ENCODE peak calls at places on chromosome X, in ten cellular contexts. K is aorta, V is heart left ventricle, D is MG63, H is hepatocyte, P is body of pancreas, Y is ovary, Q is DND-41, F is HCT116, B is Panc1. J is an unnamed sample. For H3K36me3, the result is how much of the 10 kb centered on the place peaks cover.

GRCh38 chrX:26649534-26649933 is 433.6 kb downstream of the MAGEB5 start:
- DNase-seq in F (peak), D (no peak), B (peak), K (no peak), P (no peak), H (peak), Q (no peak), V (no peak), Y (no peak), J (peak)

GRCh38 chrX:153565996-153566580 is 32.9 kb downstream of the CCNQ start:
- DNase-seq in H (no peak), Q (no peak), F (no peak), Y (no peak), K (no peak), B (no peak), V (no peak), D (no peak), P (no peak), J (no peak)

GRCh38 chrX:38055170-38055847 is 49.0 kb downstream of the SYTL5 start:
- DNase-seq in D (peak), F (no peak), K (no peak), V (no peak), Y (no peak), P (no peak), H (no peak), B (no peak), Q (no peak), J (peak)

GRCh38 chrX:121307441-121307840 is 260.0 kb downstream of the GLUD2 start:
- DNase-seq in K (no peak), H (no peak), Q (no peak), F (no peak), Y (no peak), D (no peak), B (no peak), V (no peak), P (no peak), J (no peak)

GRCh38 chrX:108537005-108537404 is 97.4 kb downstream of the COL4A5 start:
- DNase-seq in F (peak), H (peak), Q (peak), P (peak), Y (no peak), K (no peak), B (peak), V (no peak), D (no peak), J (peak)

GRCh38 chrX:153477901-153478300 is 7.5 kb upstream of the HAUS7 start:
- DNase-seq in H (no peak), K (no peak), F (no peak), V (peak), B (no peak), Q (no peak), D (peak), P (no peak), Y (no peak), J (no peak)

GRCh38 chrX:19121898-19122640 is at the start of gene ADGRG2:
- DNase-seq in B (no peak), Y (peak), V (peak), D (peak), K (peak), P (peak), H (peak), F (no peak), Q (no peak), J (no peak)

GRCh38 chrX:4850312-4850711 is 1136.9 kb upstream of the PRKX start:
- DNase-seq in H (no peak), K (no peak), D (no peak), F (no peak), Y (no peak), V (no peak), B (no peak), P (no peak), Q (no peak), J (no peak)

GRCh38 chrX:107766470-107767140 is 9.0 kb downstream of the TSC22D3 start:
- DNase-seq in F (no peak), Y (peak), K (no peak), H (peak), B (no peak), P (no peak), V (peak), Q (no peak), D (peak), J (no peak)

GRCh38 chrX:20244936-20245335 is 21.8 kb downstream of the RPS6KA3 start:
- DNase-seq in H (no peak), D (peak), B (no peak), V (no peak), K (no peak), F (no peak), P (no peak), Y (no peak), Q (no peak), J (peak)

GRCh38 chrX:7582191-7582590 is 260.8 kb upstream of the VCX start:
- DNase-seq in V (no peak), Q (no peak), P (no peak), D (no peak), B (no peak), Y (no peak), H (no peak), K (no peak), F (no peak), J (peak)

GRCh38 chrX:40104649-40105015 is 6.9 kb upstream of the BCOR start:
- DNase-seq in D (peak), B (no peak), K (peak), Y (peak), V (peak), F (no peak), P (peak), Q (no peak), H (peak), J (peak)

GRCh38 chrX:43586855-43587254 is 69.2 kb upstream of the MAOA start:
- DNase-seq in K (no peak), V (no peak), F (no peak), B (no peak), Q (no peak), D (no peak), Y (no peak), P (no peak), H (peak), J (no peak)

GRCh38 chrX:18210470-18210869 is 10.2 kb downstream of the BEND2 start:
- DNase-seq in Y (no peak), B (no peak), H (no peak), Q (no peak), F (no peak), K (no peak), P (no peak), D (no peak), V (no peak), J (peak)

GRCh38 chrX:116801943-116802342 is 339.2 kb upstream of the CT83 start:
- DNase-seq in D (no peak), Y (no peak), K (no peak), P (no peak), F (no peak), V (no peak), H (no peak), B (no peak), Q (no peak), J (no peak)

GRCh38 chrX:153061732-153062131 is 5.5 kb downstream of the PNMA3 start:
- DNase-seq in P (no peak), Y (no peak), Q (no peak), H (no peak), V (no peak), F (no peak), D (no peak), B (no peak), K (no peak), J (no peak)

GRCh38 chrX:120749141-120749846 is 119.4 kb upstream of the C1GALT1C1 start:
- DNase-seq in K (no peak), P (no peak), H (no peak), B (no peak), Y (no peak), D (no peak), F (no peak), Q (peak), V (no peak), J (peak)

GRCh38 chrX:8913665-8914409 is 112.7 kb upstream of the FAM9A start:
- DNase-seq in H (no peak), K (peak), D (peak), V (peak), Y (peak), P (no peak), F (no peak), B (no peak), Q (no peak), J (peak)

GRCh38 chrX:94831364-94831763 is 1157.4 kb downstream of the FAM133A start:
- DNase-seq in H (peak), Q (no peak), K (no peak), V (no peak), Y (no peak), D (no peak), F (no peak), B (no peak), P (no peak), J (no peak)

GRCh38 chrX:105651052-105651451 is 171.3 kb upstream of the NRK start:
- DNase-seq in V (no peak), K (no peak), P (no peak), F (no peak), H (no peak), Q (no peak), D (no peak), Y (no peak), B (no peak), J (no peak)

GRCh38 chrX:150570512-150570911 is 2.1 kb downstream of the MTM1 start:
- DNase-seq in V (no peak), Y (no peak), F (no peak), H (no peak), P (no peak), B (no peak), D (no peak), K (no peak), Q (peak), J (no peak)

GRCh38 chrX:119816300-119816699 is 24.9 kb upstream of the RPL39 start:
- DNase-seq in Q (no peak), D (no peak), V (no peak), B (no peak), F (no peak), Y (no peak), H (no peak), P (no peak), K (no peak), J (no peak)

GRCh38 chrX:130165181-130165702 is 399 bp downstream of the AIFM1 start:
- DNase-seq in Y (peak), F (no peak), K (no peak), Q (no peak), V (no peak), H (no peak), P (no peak), D (no peak), B (no peak), J (peak)

GRCh38 chrX:136211766-136212556 is 39.2 kb downstream of the MAP7D3 start:
- DNase-seq in P (no peak), V (no peak), B (no peak), F (no peak), Y (no peak), K (no peak), Q (no peak), D (no peak), H (no peak), J (no peak)

GRCh38 chrX:136209751-136210150 is 41.4 kb downstream of the MAP7D3 start:
- DNase-seq in K (no peak), D (no peak), B (no peak), F (no peak), V (no peak), Q (no peak), Y (no peak), P (no peak), H (no peak), J (no peak)

GRCh38 chrX:136210243-136210642 is 41.0 kb downstream of the MAP7D3 start:
- DNase-seq in Y (no peak), P (no peak), K (no peak), H (no peak), Q (no peak), D (no peak), B (no peak), F (no peak), V (no peak), J (no peak)

GRCh38 chrX:136209016-136209738 is 42.0 kb downstream of the MAP7D3 start:
- DNase-seq in V (peak), Q (peak), H (peak), D (peak), K (peak), P (peak), B (no peak), F (no peak), Y (peak), J (no peak)

DNA sequence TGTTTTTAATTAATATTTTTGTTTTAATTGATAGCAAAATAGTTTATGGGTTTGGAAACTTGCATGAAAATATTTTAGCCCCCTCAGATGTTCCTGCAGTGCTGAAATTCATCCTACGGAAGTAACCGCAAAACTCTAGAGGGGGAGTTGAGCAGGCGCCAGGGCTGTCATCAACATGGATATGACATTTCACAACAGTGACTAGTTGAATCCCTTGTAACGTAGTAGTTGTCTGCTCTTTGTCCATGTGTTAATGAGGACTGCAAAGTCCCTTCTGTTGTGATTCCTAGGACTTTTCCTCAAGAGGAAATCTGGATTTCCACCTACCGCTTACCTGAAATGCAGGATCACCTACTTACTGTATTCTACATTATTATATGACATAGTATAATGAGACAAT is 40.4 kb downstream of the MAP7D3 start:
- DNase-seq in V (peak), H (no peak), Y (no peak), Q (no peak), D (no peak), K (no peak), P (no peak), F (no peak), B (no peak), J (no peak)
- H3K36me3 ChIP-seq in V (under half), H (under half), Y (under half), Q (under half), D (under half), K (under half), P (under half), F (under half), B (under half), J (under half)

DNA sequence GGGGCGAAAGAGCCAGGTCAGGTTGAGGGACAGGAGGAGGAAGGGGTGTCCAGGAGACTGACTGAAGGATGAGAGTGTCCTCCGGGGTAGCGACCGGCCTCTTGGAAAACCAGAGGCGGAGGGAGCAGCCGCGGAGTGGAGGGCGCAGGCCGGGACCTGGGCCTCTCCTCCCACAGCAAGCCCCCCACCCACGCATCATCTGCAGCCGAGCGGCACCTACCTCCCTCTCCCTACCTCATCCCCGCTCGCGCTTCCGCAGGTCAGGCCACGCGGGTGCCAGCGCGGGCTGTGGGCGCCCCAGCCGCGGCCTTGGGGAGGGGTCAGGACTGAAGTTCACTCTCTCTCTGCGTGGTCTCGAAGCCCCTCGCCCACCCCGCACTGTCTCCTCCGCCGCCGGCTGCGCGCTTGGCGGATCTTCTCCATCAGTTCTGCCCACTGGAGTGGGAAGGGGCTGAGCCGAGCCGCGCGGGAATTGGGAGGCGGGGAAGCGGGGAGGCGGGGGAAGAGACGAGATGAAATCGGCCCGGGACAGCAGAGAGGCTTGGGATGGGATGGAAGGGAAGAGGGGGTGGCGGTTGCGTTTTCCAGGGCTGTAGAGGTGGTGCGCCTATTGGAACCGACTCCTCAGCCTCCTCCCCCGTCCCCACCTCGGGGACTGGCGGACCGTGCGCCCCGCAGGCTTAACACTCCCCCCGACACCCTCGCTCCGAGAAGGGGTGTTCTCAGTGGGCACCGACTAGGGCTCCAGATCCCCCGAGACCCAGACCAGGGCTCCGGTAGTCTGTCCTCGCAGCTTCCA is 1.8 kb downstream of the NLGN4X start:
- DNase-seq in V (peak), B (no peak), Y (peak), P (no peak), Q (peak), D (no peak), F (no peak), H (peak), K (no peak), J (no peak)
- H3K4me3 ChIP-seq in V (peak), B (no peak), Y (peak), P (no peak), Q (peak), D (no peak), F (no peak), H (peak), K (no peak), J (peak)

GRCh38 chrX:124098089-124098488 is 136.6 kb downstream of the STAG2 start:
- DNase-seq in V (no peak), H (peak), Y (no peak), Q (no peak), D (no peak), F (no peak), K (no peak), P (no peak), B (peak), J (peak)
- H3K36me3 ChIP-seq in V (under half), H (under half), Y (under half), Q (half or more), D (under half), F (under half), K (under half), P (under half), B (under half), J (half or more)

GRCh38 chrX:46959101-46959500 is 46.9 kb downstream of the JADE3 start:
- DNase-seq in B (no peak), P (no peak), Y (no peak), V (no peak), D (no peak), Q (no peak), K (no peak), F (no peak), H (no peak), J (no peak)

GRCh38 chrX:46957299-46957698 is 45.1 kb downstream of the JADE3 start:
- DNase-seq in Q (no peak), P (no peak), H (no peak), F (no peak), B (no peak), K (no peak), Y (no peak), D (no peak), V (no peak), J (no peak)

GRCh38 chrX:46954716-46955115 is 42.5 kb downstream of the JADE3 start:
- DNase-seq in H (no peak), Q (no peak), K (no peak), D (no peak), F (no peak), P (no peak), Y (no peak), B (no peak), V (no peak), J (no peak)

GRCh38 chrX:46953597-46953996 is 41.4 kb downstream of the JADE3 start:
- DNase-seq in D (peak), B (no peak), P (no peak), H (no peak), F (no peak), Y (no peak), V (no peak), K (no peak), Q (no peak), J (no peak)

DNA sequence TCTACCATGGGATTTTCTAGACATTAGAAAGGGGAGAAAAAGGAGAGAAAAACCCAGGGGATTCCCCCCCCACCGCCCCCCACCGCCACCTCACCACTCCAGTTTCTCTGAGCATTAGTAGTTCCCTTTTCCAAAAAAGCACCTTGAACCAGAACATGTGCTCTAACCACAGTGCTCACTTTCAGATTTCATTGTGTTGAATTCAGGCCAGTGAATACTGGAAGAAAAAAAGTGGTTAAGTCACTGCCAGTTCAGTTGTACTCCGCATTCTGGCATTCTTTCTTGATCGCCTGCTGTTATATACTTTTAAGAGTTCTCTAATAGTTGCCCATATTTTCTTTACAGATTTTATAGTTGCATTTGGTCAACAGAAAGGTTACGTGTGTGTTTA is 40.9 kb downstream of the JADE3 start:
- DNase-seq in H (no peak), Q (no peak), Y (no peak), D (no peak), F (no peak), B (no peak), P (no peak), V (no peak), K (no peak), J (no peak)
- H3K4me3 ChIP-seq in H (no peak), Q (no peak), Y (no peak), D (no peak), F (no peak), B (peak), P (no peak), V (no peak), K (no peak), J (no peak)

GRCh38 chrX:74272230-74272629 is 31.8 kb upstream of the ZCCHC13 start:
- DNase-seq in H (no peak), F (no peak), Q (no peak), D (no peak), Y (no peak), V (no peak), B (no peak), K (no peak), P (no peak), J (no peak)
- H3K36me3 ChIP-seq in H (under half), F (under half), Q (half or more), D (under half), Y (under half), V (under half), B (under half), K (under half), P (under half), J (half or more)

DNA sequence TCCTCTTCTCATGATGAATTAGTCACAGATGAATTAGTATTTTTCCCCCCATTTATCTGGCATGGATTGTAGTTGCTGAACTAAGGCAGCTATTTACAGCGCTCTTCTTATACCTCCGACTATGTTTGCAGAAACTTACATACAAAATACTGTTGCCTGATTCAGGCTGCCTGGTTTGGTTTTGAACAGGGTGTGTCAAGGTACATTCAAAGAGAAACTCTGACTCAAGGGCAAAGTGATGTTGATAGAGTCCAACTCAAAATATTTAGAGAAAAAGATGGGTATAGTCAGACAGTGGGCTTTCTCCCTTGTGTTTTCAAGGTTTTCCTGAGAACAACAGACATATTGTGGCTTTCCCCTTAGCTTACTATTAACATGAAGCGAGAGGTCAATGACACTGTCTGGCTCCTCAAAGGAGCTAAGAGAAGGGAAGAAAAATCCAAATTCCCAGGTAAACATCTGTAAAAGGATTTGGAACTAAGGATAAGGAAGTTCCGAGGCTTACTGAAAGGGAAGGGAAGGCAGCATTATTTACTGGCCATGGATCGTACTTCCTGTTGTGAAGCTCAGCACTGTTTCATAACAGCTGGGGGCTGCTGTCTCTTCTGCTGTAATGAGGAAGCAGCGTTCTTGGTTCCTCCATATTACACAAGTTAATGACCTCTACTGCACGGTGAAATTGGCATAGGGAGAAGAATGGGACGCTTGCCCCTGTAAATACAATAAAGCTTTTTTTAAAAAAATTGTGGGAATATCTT is 30.9 kb downstream of the FAM9C start:
- DNase-seq in Q (no peak), D (no peak), K (no peak), H (peak), F (no peak), Y (peak), P (no peak), B (no peak), V (peak), J (peak)
- H3K4me3 ChIP-seq in Q (no peak), D (no peak), K (no peak), H (no peak), F (no peak), Y (no peak), P (no peak), B (no peak), V (no peak), J (peak)

GRCh38 chrX:11760958-11761357 is 2.9 kb downstream of the MSL3 start:
- DNase-seq in Y (no peak), P (no peak), V (no peak), H (no peak), F (no peak), K (no peak), B (no peak), D (no peak), Q (no peak), J (no peak)
- H3K36me3 ChIP-seq in Y (under half), P (under half), V (under half), H (under half), F (under half), K (under half), B (under half), D (under half), Q (under half), J (under half)